ENCODE peak calls at places on chromosomes 12 and 14, in four cellular contexts. V is suprapubic skin, M is cardiac muscle cell, B is Peyer's patch. U is an unnamed sample.

GRCh38 chr12:105336411-105336810 is 5.9 kb downstream of the C12orf75 start:
- DNase-seq in V (no peak), M (peak; percentile 64), B (no peak), U (no peak)

GRCh38 chr14:37697489-37698121 is 102.2 kb downstream of the TTC6 start:
- DNase-seq in V (no peak), M (no peak), B (no peak), U (no peak)

GRCh38 chr14:100287202-100287997 is 18.8 kb downstream of the SLC25A29 start:
- DNase-seq in V (peak; percentile 51), M (no peak), B (no peak), U (no peak)

GRCh38 chr12:95805864-95806669 is 15.5 kb upstream of the NTN4 start:
- DNase-seq in V (no peak), M (no peak), B (no peak), U (no peak)

GRCh38 chr12:74985293-74985985 is 224.2 kb downstream of the KCNC2 start:
- DNase-seq in V (no peak), M (no peak), B (no peak), U (no peak)

GRCh38 chr12:117685115-117685926 is 283.5 kb downstream of the KSR2 start:
- DNase-seq in V (peak; percentile 89), M (peak; percentile 39), B (no peak), U (no peak)

GRCh38 chr12:53743277-53744129 is 8.3 kb downstream of the CISTR start:
- DNase-seq in V (no peak), M (peak; percentile 79), B (no peak), U (peak; percentile 40)

GRCh38 chr14:44112774-44113460 is 394.2 kb downstream of the FSCB start:
- DNase-seq in V (no peak), M (no peak), B (no peak), U (no peak)

GRCh38 chr12:124655317-124656213 is 88.2 kb upstream of the NCOR2 start:
- DNase-seq in V (no peak), M (peak; percentile 71), B (no peak), U (no peak)

GRCh38 chr12:6280053-6280469 is 30.4 kb upstream of the PLEKHG6 start:
- DNase-seq in V (peak; percentile 83), M (no peak), B (no peak), U (no peak)

GRCh38 chr12:6279631-6280030 is 30.9 kb upstream of the PLEKHG6 start:
- DNase-seq in V (no peak), M (no peak), B (no peak), U (no peak)

GRCh38 chr12:6281081-6281809 is 29.2 kb upstream of the PLEKHG6 start:
- DNase-seq in V (no peak), M (no peak), B (no peak), U (no peak)

GRCh38 chr12:6279256-6279628 is 31.2 kb upstream of the PLEKHG6 start:
- DNase-seq in V (no peak), M (no peak), B (no peak), U (no peak)

GRCh38 chr12:6280672-6281071 is 29.8 kb upstream of the PLEKHG6 start:
- DNase-seq in V (no peak), M (no peak), B (no peak), U (no peak)
- H3K27ac ChIP-seq in V (peak overlapping the region; percentile 42), M (no peak overlapping the region), B (peak overlapping the region; percentile 93), U (no peak overlapping the region)

GRCh38 chr12:44295958-44296623 is 460.2 kb downstream of the TMEM117 start:
- DNase-seq in V (no peak), M (no peak), B (no peak), U (no peak)
- H3K27ac ChIP-seq in V (no peak overlapping the region), M (no peak overlapping the region), B (peak overlapping the region; percentile 83), U (no peak overlapping the region)

DNA sequence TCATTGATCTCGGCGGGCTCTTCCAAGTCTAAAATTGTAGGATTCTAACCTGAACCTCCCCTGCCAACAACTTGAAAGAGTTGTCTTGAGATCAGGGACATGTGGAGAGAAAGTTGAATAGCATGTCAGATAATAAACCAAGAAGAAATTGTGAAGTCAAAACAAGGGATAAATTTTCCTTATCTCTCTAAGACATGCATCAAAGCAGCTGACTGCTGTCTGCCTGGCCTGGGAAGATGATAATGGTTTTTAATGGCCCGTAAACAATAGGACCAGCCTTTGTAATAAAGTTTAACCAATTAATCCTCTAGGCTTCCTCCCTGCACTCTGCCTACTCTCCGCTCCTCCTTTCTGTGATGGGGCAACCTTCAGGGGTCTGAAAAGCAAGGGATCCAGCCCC is 67.9 kb downstream of the DPF3 start:
- DNase-seq in V (peak; percentile 9), M (no peak), B (no peak), U (no peak)
- H3K27ac ChIP-seq in V (no peak overlapping the region), M (peak overlapping the region; percentile 66), B (no peak overlapping the region), U (no peak overlapping the region)

GRCh38 chr12:121748571-121749265 is 36.2 kb downstream of the TMEM120B start:
- DNase-seq in V (no peak), M (peak; percentile 61), B (no peak), U (peak; percentile 47)
- H3K27ac ChIP-seq in V (no peak overlapping the region), M (peak overlapping the region; percentile 35), B (no peak overlapping the region), U (peak overlapping the region; percentile 14)